ENCODE peak calls at places on chromosomes 6 and 20, in nine cellular contexts. E, G, H, K, D, T, V, L and N are unnamed samples.
A peak's percentile ranks its signal among the peaks of the same experiment; 100 is the strongest.

GRCh38 chr6:108745664-108746336 is 102.4 kb upstream of the ARMC2 start:
- DNase-seq in E (no peak), G (no peak), H (no peak), K (no peak), D (no peak), T (no peak), V (no peak), L (no peak), N (peak; percentile 0)

GRCh38 chr6:90216081-90216977 is 80.3 kb downstream of the BACH2 start:
- DNase-seq in E (no peak), G (peak; percentile 65), H (no peak), K (peak; percentile 57), D (no peak), T (peak; percentile 49), V (peak; percentile 26), L (no peak), N (no peak)

GRCh38 chr6:33620158-33620583 is 951 bp upstream of the ITPR3 start:
- DNase-seq in E (peak; percentile 69), G (peak; percentile 71), H (no peak), K (peak; percentile 80), D (no peak), T (peak; percentile 55), V (no peak), L (no peak), N (no peak)

GRCh38 chr6:42021847-42022754 is 28.2 kb upstream of the TAF8 start:
- DNase-seq in E (no peak), G (no peak), H (no peak), K (no peak), D (no peak), T (no peak), V (peak; percentile 24), L (no peak), N (no peak)

GRCh38 chr6:11317885-11318771 is 85.7 kb upstream of the NEDD9 start:
- DNase-seq in E (peak; percentile 58), G (no peak), H (peak; percentile 56), K (peak; percentile 59), D (no peak), T (no peak), V (peak; percentile 19), L (peak; percentile 66), N (no peak)

GRCh38 chr20:53736757-53737403 is 143.2 kb upstream of the ZNF217 start:
- DNase-seq in E (no peak), G (no peak), H (no peak), K (no peak), D (no peak), T (no peak), V (peak; percentile 80), L (no peak), N (no peak)

GRCh38 chr6:99016355-99016754 is 68.6 kb upstream of the FBXL4 start:
- DNase-seq in E (no peak), G (no peak), H (no peak), K (no peak), D (no peak), T (no peak), V (no peak), L (no peak), N (no peak)

GRCh38 chr20:36848078-36848660 is 27.8 kb upstream of the TLDC2 start:
- DNase-seq in E (peak; percentile 75), G (peak; percentile 84), H (no peak), K (no peak), D (no peak), T (no peak), V (no peak), L (peak; percentile 80), N (no peak)

GRCh38 chr6:5695260-5696245 is 311.2 kb downstream of the NRN1 start:
- DNase-seq in E (no peak), G (no peak), H (no peak), K (no peak), D (no peak), T (no peak), V (no peak), L (no peak), N (no peak)

GRCh38 chr6:49565855-49566254 is 15.4 kb downstream of the C6orf141 start:
- DNase-seq in E (no peak), G (no peak), H (no peak), K (no peak), D (no peak), T (no peak), V (no peak), L (no peak), N (no peak)

GRCh38 chr6:122770835-122771601 is 8.5 kb upstream of the FABP7 start:
- DNase-seq in E (no peak), G (no peak), H (no peak), K (no peak), D (no peak), T (no peak), V (peak; percentile 58), L (no peak), N (no peak)

GRCh38 chr6:121510568-121511177 is 75.2 kb downstream of the GJA1 start:
- DNase-seq in E (no peak), G (no peak), H (no peak), K (no peak), D (no peak), T (no peak), V (no peak), L (no peak), N (no peak)

GRCh38 chr6:125950293-125950692 is 6.3 kb upstream of the HINT3 start:
- DNase-seq in E (no peak), G (no peak), H (no peak), K (no peak), D (no peak), T (peak; percentile 68), V (peak; percentile 64), L (no peak), N (no peak)

GRCh38 chr6:22656696-22657340 is 87.5 kb downstream of the HDGFL1 start:
- DNase-seq in E (no peak), G (no peak), H (no peak), K (no peak), D (no peak), T (no peak), V (no peak), L (no peak), N (no peak)

GRCh38 chr6:139164001-139164400 is 29.1 kb downstream of the HECA start:
- DNase-seq in E (no peak), G (no peak), H (no peak), K (no peak), D (no peak), T (no peak), V (peak; percentile 54), L (no peak), N (no peak)
- TF ChIP-seq CTCF in E (no peak), G (no peak), H (no peak), K (no peak), D (no peak), T (peak; percentile 40), V (peak; percentile 33), L (no peak), N (no peak)

GRCh38 chr6:167444602-167445346 is 119.9 kb downstream of the TTLL2 start:
- DNase-seq in E (no peak), G (no peak), H (no peak), K (no peak), D (no peak), T (no peak), V (no peak), L (no peak), N (no peak)

GRCh38 chr6:167448378-167448777 is 123.5 kb downstream of the TTLL2 start:
- DNase-seq in E (no peak), G (no peak), H (no peak), K (no peak), D (no peak), T (no peak), V (no peak), L (no peak), N (peak; percentile 67)

GRCh38 chr6:167441653-167442644 is 117.1 kb downstream of the TTLL2 start:
- DNase-seq in E (no peak), G (no peak), H (no peak), K (no peak), D (no peak), T (peak; percentile 91), V (peak; percentile 98), L (peak; percentile 28), N (no peak)

GRCh38 chr6:167443098-167443680 is 118.3 kb downstream of the TTLL2 start:
- DNase-seq in E (no peak), G (no peak), H (no peak), K (no peak), D (no peak), T (no peak), V (peak; percentile 13), L (no peak), N (no peak)

GRCh38 chr6:167445568-167445967 is 120.7 kb downstream of the TTLL2 start:
- DNase-seq in E (no peak), G (no peak), H (no peak), K (no peak), D (no peak), T (no peak), V (no peak), L (no peak), N (no peak)
- H3K4me1 ChIP-seq in E (no peaks in the 10 kb centered on the region), G (no peaks in the 10 kb centered on the region), H (no peaks in the 10 kb centered on the region), K (peaks cover 6% of the 10 kb centered on the region), D (no peaks in the 10 kb centered on the region), T (peaks cover 10% of the 10 kb centered on the region), V (peaks cover 37% of the 10 kb centered on the region), L (no peaks in the 10 kb centered on the region), N (no peaks in the 10 kb centered on the region)

DNA sequence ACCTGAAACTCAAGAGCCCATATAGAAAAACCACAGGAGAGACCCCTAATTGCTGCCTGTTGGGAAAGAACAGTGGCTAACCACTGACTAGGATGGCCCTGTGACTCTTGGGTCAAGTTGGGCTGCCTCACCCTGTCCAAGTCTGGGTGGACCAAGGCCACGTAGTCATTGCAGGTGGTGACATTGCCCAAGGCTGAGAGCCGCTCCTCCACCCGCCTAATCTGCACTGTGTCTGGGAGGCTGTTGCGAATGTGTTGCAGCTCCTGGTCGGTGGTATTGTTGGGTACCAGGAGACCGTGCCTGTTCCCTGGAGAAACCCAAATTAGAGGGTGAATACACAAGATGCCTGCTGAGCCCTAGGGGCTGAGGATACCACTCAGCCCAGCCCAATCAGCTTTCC is 2.6 kb upstream of the MMP24OS start:
- DNase-seq in E (no peak), G (no peak), H (no peak), K (no peak), D (no peak), T (no peak), V (no peak), L (no peak), N (no peak)
- H3K27ac ChIP-seq in E (no peak overlapping the region), G (no peak overlapping the region), H (no peak overlapping the region), K (no peak overlapping the region), D (peak overlapping the region; percentile 96), T (no peak overlapping the region), V (peak overlapping the region; percentile 26), L (no peak overlapping the region), N (peak overlapping the region; percentile 98)

GRCh38 chr6:55943329-55943728 is 67.9 kb upstream of the BMP5 start:
- DNase-seq in E (no peak), G (no peak), H (no peak), K (no peak), D (no peak), T (no peak), V (no peak), L (no peak), N (no peak)

GRCh38 chr6:55937227-55937626 is 61.8 kb upstream of the BMP5 start:
- DNase-seq in E (no peak), G (no peak), H (no peak), K (no peak), D (no peak), T (no peak), V (no peak), L (no peak), N (no peak)

DNA sequence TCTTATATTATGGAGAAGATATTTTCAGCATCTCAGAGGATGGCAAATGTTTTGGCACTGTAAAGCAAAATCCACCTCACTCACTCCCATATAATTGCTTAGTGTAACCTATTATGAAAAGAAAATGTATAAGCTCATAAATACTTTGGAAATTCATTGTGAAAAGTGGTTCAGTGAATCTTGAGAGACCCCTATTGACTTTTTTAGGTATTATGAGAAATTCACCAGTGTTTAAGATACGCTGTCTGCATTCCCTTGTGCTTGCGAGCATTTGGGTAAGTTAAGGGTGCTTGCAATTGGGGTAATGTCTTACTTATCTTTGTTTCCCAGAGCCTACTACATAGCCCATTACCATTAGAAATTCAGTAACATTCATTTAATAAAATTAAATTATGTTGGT is 66.3 kb upstream of the BMP5 start:
- DNase-seq in E (no peak), G (no peak), H (no peak), K (no peak), D (no peak), T (no peak), V (peak; percentile 13), L (no peak), N (no peak)
- TF ChIP-seq CTCF in E (no peak), G (no peak), H (no peak), K (no peak), D (no peak), T (peak; percentile 35), V (peak; percentile 45), L (no peak), N (no peak)